ENCODE peak calls at places on chromosomes 1 and 21, in seven cellular contexts. J, G, X, C, B, V and O are unnamed samples.

GRCh38 chr1:67626495-67627235 is 58.3 kb upstream of the GADD45A start:
- DNase-seq in J (no peak), G (no peak), X (no peak), C (no peak), B (no peak), V (no peak), O (no peak)

GRCh38 chr1:204089044-204089751 is 16.3 kb downstream of the SOX13 start:
- DNase-seq in J (peak; percentile 56), G (no peak), X (no peak), C (no peak), B (no peak), V (no peak), O (peak; percentile 88)

GRCh38 chr1:84763912-84764675 is 73.8 kb upstream of the SSX2IP start:
- DNase-seq in J (no peak), G (no peak), X (no peak), C (no peak), B (no peak), V (no peak), O (no peak)

GRCh38 chr1:84164156-84164555 is 20.1 kb downstream of the PRKACB start:
- DNase-seq in J (no peak), G (no peak), X (no peak), C (no peak), B (no peak), V (no peak), O (no peak)

GRCh38 chr21:41653243-41653943 is 113.5 kb downstream of the RIPK4 start:
- DNase-seq in J (no peak), G (no peak), X (no peak), C (no peak), B (no peak), V (no peak), O (no peak)

GRCh38 chr1:97013904-97014303 is 292.3 kb downstream of the PTBP2 start:
- DNase-seq in J (no peak), G (no peak), X (no peak), C (no peak), B (no peak), V (no peak), O (no peak)

GRCh38 chr1:29569971-29570634 is 333.8 kb downstream of the PTPRU start:
- DNase-seq in J (no peak), G (no peak), X (no peak), C (no peak), B (no peak), V (no peak), O (no peak)

GRCh38 chr1:39006287-39006686 is 15.2 kb downstream of the AKIRIN1 start:
- DNase-seq in J (no peak), G (no peak), X (no peak), C (no peak), B (no peak), V (no peak), O (no peak)

GRCh38 chr1:72286401-72286800 is 4.1 kb upstream of the NEGR1 start:
- DNase-seq in J (no peak), G (no peak), X (no peak), C (no peak), B (no peak), V (no peak), O (no peak)

GRCh38 chr1:230381049-230381467 is 45.1 kb downstream of the PGBD5 start:
- DNase-seq in J (no peak), G (no peak), X (no peak), C (no peak), B (peak; percentile 76), V (no peak), O (no peak)

GRCh38 chr1:200153277-200154055 is 126.0 kb downstream of the NR5A2 start:
- DNase-seq in J (no peak), G (no peak), X (no peak), C (no peak), B (no peak), V (no peak), O (no peak)

GRCh38 chr1:46802081-46802480 is 3.2 kb downstream of the CYP4B1 start:
- DNase-seq in J (no peak), G (no peak), X (no peak), C (no peak), B (no peak), V (no peak), O (no peak)

GRCh38 chr1:163440090-163440489 is 118.3 kb downstream of the NUF2 start:
- DNase-seq in J (no peak), G (no peak), X (no peak), C (peak; percentile 28), B (no peak), V (no peak), O (no peak)

GRCh38 chr1:41500378-41500777 is 15.9 kb upstream of the EDN2 start:
- DNase-seq in J (no peak), G (peak; percentile 47), X (no peak), C (no peak), B (peak; percentile 94), V (no peak), O (peak; percentile 45)

GRCh38 chr1:153957744-153958110 is 685 bp downstream of the CRTC2 start:
- DNase-seq in J (no peak), G (no peak), X (peak; percentile 29), C (no peak), B (no peak), V (no peak), O (no peak)

GRCh38 chr1:199954701-199955100 is 72.8 kb upstream of the NR5A2 start:
- DNase-seq in J (no peak), G (no peak), X (no peak), C (no peak), B (peak; percentile 46), V (no peak), O (no peak)

GRCh38 chr1:240342251-240342625 is 250.6 kb downstream of the FMN2 start:
- DNase-seq in J (no peak), G (no peak), X (no peak), C (no peak), B (no peak), V (no peak), O (no peak)

GRCh38 chr1:117658676-117659075 is 52.8 kb downstream of the TENT5C start:
- DNase-seq in J (no peak), G (no peak), X (peak; percentile 56), C (no peak), B (no peak), V (no peak), O (no peak)

GRCh38 chr1:24910751-24911650 is 19.1 kb downstream of the RUNX3 start:
- DNase-seq in J (no peak), G (no peak), X (peak; percentile 84), C (no peak), B (no peak), V (no peak), O (no peak)

GRCh38 chr1:160358073-160358472 is 8.8 kb upstream of the NHLH1 start:
- DNase-seq in J (no peak), G (no peak), X (no peak), C (no peak), B (no peak), V (peak; percentile 47), O (no peak)

GRCh38 chr1:177958092-177958491 is 11.8 kb downstream of the SEC16B start:
- DNase-seq in J (no peak), G (no peak), X (no peak), C (no peak), B (no peak), V (no peak), O (no peak)

GRCh38 chr1:169250022-169250421 is 117.6 kb downstream of the NME7 start:
- DNase-seq in J (no peak), G (no peak), X (no peak), C (no peak), B (no peak), V (no peak), O (no peak)

GRCh38 chr1:108590947-108591346 is 31.0 kb downstream of the EEIG2 start:
- DNase-seq in J (no peak), G (no peak), X (no peak), C (no peak), B (no peak), V (no peak), O (no peak)

GRCh38 chr1:115867216-115867615 is 26.3 kb upstream of the NHLH2 start:
- DNase-seq in J (no peak), G (no peak), X (no peak), C (no peak), B (no peak), V (no peak), O (no peak)

GRCh38 chr1:12604114-12604874 is 13.7 kb downstream of the DHRS3 start:
- DNase-seq in J (no peak), G (no peak), X (peak; percentile 43), C (peak; percentile 42), B (no peak), V (peak; percentile 86), O (peak; percentile 66)

GRCh38 chr21:37483776-37484175 is 117.2 kb downstream of the DYRK1A start:
- DNase-seq in J (no peak), G (no peak), X (no peak), C (no peak), B (no peak), V (no peak), O (no peak)
- H3K36me3 ChIP-seq in J (peaks cover 43% of the 10 kb centered on the region), G (peaks cover 17% of the 10 kb centered on the region), X (peaks cover 29% of the 10 kb centered on the region), C (peaks cover 41% of the 10 kb centered on the region), B (peaks cover 19% of the 10 kb centered on the region), V (peaks cover 35% of the 10 kb centered on the region), O (peaks cover 17% of the 10 kb centered on the region)

GRCh38 chr1:247145279-247145678 is 26.5 kb downstream of the ZNF124 start:
- DNase-seq in J (no peak), G (no peak), X (no peak), C (no peak), B (no peak), V (no peak), O (no peak)
- H3K9me3 ChIP-seq in J (peaks cover 71% of the 10 kb centered on the region), G (peaks cover 80% of the 10 kb centered on the region), X (peaks cover 78% of the 10 kb centered on the region), C (peaks cover 99% of the 10 kb centered on the region), B (no peaks in the 10 kb centered on the region), V (no peaks in the 10 kb centered on the region), O (peaks cover 39% of the 10 kb centered on the region)

GRCh38 chr1:21851430-21852250 is 39.6 kb downstream of the LDLRAD2 start:
- DNase-seq in J (no peak), G (no peak), X (no peak), C (no peak), B (no peak), V (no peak), O (no peak)

GRCh38 chr1:21852282-21853129 is 40.4 kb downstream of the LDLRAD2 start:
- DNase-seq in J (no peak), G (no peak), X (no peak), C (no peak), B (no peak), V (no peak), O (no peak)

GRCh38 chr1:21854751-21855131 is 42.7 kb downstream of the LDLRAD2 start:
- DNase-seq in J (no peak), G (no peak), X (no peak), C (no peak), B (no peak), V (no peak), O (no peak)

GRCh38 chr1:21854090-21854750 is 42.2 kb downstream of the LDLRAD2 start:
- DNase-seq in J (no peak), G (no peak), X (no peak), C (no peak), B (no peak), V (no peak), O (no peak)

DNA sequence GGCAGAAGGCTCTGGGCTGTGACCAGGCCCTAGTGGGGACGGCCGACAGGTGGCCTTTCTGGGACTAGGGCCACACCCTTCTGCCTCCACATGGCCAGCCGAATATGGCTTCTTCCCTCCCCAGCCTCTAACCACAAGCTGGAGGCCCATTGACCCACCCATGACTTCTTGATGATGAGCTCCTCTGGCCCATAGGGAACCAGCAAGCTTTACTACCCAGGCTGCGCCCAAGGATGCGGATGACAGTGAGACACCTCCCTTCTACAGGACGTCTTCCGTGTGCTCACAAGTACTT is 41.0 kb downstream of the LDLRAD2 start:
- DNase-seq in J (no peak), G (no peak), X (no peak), C (no peak), B (no peak), V (no peak), O (no peak)
- H3K36me3 ChIP-seq in J (peaks cover 100% of the 10 kb centered on the region), G (peaks cover 91% of the 10 kb centered on the region), X (no peaks in the 10 kb centered on the region), C (peaks cover 100% of the 10 kb centered on the region), B (peaks cover 44% of the 10 kb centered on the region), V (peaks cover 100% of the 10 kb centered on the region), O (peaks cover 100% of the 10 kb centered on the region)

GRCh38 chr1:248751635-248752034 is 3.9 kb downstream of the LYPD8 start:
- DNase-seq in J (no peak), G (no peak), X (no peak), C (no peak), B (no peak), V (no peak), O (no peak)
- H3K9me3 ChIP-seq in J (no peaks in the 10 kb centered on the region), G (no peaks in the 10 kb centered on the region), X (no peaks in the 10 kb centered on the region), C (no peaks in the 10 kb centered on the region), B (no peaks in the 10 kb centered on the region), V (no peaks in the 10 kb centered on the region), O (no peaks in the 10 kb centered on the region)